ENCODE peak calls at places on chromosomes 6 and 20, in five cellular contexts. D is aorta; P is thoracic aorta; M is CD4-positive, alpha-beta memory T cell; U is uterus. B is an unnamed sample. For H3K27me3 and H3K4me1, the result is how much of the 10 kb centered on the place peaks cover.

GRCh38 chr20:16098890-16099639 is 474.2 kb downstream of the KIF16B start:
- DNase-seq in D (no peak), P (no peak), M (no peak), U (no peak), B (no peak)

GRCh38 chr20:59988141-59988540 is 29.9 kb downstream of the CDH26 start:
- DNase-seq in D (no peak), P (no peak), M (no peak), U (no peak), B (no peak)

GRCh38 chr6:158032354-158032733 is 50.7 kb downstream of the SYNJ2 start:
- DNase-seq in D (peak), P (no peak), M (no peak), U (no peak), B (no peak)

GRCh38 chr6:147204843-147205311 is 660 bp downstream of the STXBP5 start:
- DNase-seq in D (no peak), P (no peak), M (peak), U (no peak), B (no peak)

GRCh38 chr6:23154159-23154558 is 584.8 kb downstream of the HDGFL1 start:
- DNase-seq in D (no peak), P (no peak), M (no peak), U (no peak), B (no peak)

GRCh38 chr20:1822564-1823420 is 72.4 kb upstream of the SIRPA start:
- DNase-seq in D (no peak), P (no peak), M (no peak), U (no peak), B (no peak)

GRCh38 chr6:13292774-13293173 is 35.6 kb downstream of the TBC1D7 start:
- DNase-seq in D (no peak), P (no peak), M (no peak), U (no peak), B (no peak)

GRCh38 chr20:17938889-17939619 is 29.5 kb downstream of the SNX5 start:
- DNase-seq in D (peak), P (no peak), M (peak), U (peak), B (peak)

GRCh38 chr6:30691208-30691872 is 556 bp upstream of the NRM start:
- DNase-seq in D (no peak), P (no peak), M (no peak), U (no peak), B (no peak)

GRCh38 chr6:164216368-164216767 is 801.9 kb downstream of the QKI start:
- DNase-seq in D (no peak), P (no peak), M (no peak), U (no peak), B (no peak)

GRCh38 chr6:111939902-111940301 is 66.7 kb upstream of the FYN start:
- DNase-seq in D (no peak), P (no peak), M (no peak), U (no peak), B (no peak)

GRCh38 chr20:42530855-42531674 is 658.6 kb downstream of the PTPRT start:
- DNase-seq in D (no peak), P (no peak), M (no peak), U (no peak), B (peak)

GRCh38 chr6:79781916-79782315 is 150.8 kb downstream of the SH3BGRL2 start:
- DNase-seq in D (no peak), P (no peak), M (no peak), U (no peak), B (no peak)

GRCh38 chr6:144104898-144105487 is 9.6 kb upstream of the SF3B5 start:
- DNase-seq in D (no peak), P (no peak), M (peak), U (no peak), B (peak)

GRCh38 chr20:25281541-25281991 is 33.7 kb downstream of the PYGB start:
- DNase-seq in D (peak), P (no peak), M (no peak), U (peak), B (peak)

GRCh38 chr20:38651154-38651553 is 49.5 kb downstream of the ARHGAP40 start:
- DNase-seq in D (no peak), P (no peak), M (no peak), U (no peak), B (no peak)

GRCh38 chr6:43962458-43962857 is 164.8 kb downstream of the MRPL14 start:
- DNase-seq in D (no peak), P (no peak), M (no peak), U (no peak), B (no peak)

GRCh38 chr6:108395297-108395696 is 100.4 kb downstream of the AFG1L start:
- DNase-seq in D (no peak), P (no peak), M (no peak), U (no peak), B (no peak)

GRCh38 chr6:13267142-13267621 is 61.2 kb downstream of the TBC1D7 start:
- DNase-seq in D (no peak), P (no peak), M (no peak), U (no peak), B (no peak)

GRCh38 chr6:3022765-3023662 is 23.3 kb downstream of the NQO2 start:
- DNase-seq in D (no peak), P (no peak), M (peak), U (no peak), B (no peak)

DNA sequence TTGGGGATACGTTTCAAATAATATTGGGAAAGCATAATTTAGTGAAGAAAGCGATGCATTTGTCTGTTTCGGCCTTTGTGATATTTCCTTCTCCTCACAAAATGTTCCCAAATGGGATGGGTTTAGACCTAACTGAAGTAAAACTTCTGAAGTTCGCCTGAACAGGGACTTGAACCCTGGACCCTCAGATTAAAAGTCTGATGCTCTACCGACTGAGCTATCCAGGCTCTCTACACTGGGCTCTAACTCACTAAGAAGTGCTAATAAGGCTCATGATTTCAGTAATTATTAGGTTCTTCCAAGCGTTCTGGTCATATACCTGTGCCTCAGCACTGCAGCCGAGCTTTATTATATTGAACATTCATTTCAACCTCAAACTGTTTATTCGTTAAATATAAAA is 118.8 kb upstream of the ZNF184 start:
- DNase-seq in D (no peak), P (no peak), M (no peak), U (no peak), B (no peak)
- H3K27me3 ChIP-seq in D (under half), P (under half), M (under half), U (under half), B (half or more)

GRCh38 chr20:43720007-43720406 is 6.8 kb downstream of the GTSF1L start:
- DNase-seq in D (no peak), P (no peak), M (no peak), U (no peak), B (no peak)
- H3K4me1 ChIP-seq in D (under half), P (under half), M (under half), U (under half), B (under half)

DNA sequence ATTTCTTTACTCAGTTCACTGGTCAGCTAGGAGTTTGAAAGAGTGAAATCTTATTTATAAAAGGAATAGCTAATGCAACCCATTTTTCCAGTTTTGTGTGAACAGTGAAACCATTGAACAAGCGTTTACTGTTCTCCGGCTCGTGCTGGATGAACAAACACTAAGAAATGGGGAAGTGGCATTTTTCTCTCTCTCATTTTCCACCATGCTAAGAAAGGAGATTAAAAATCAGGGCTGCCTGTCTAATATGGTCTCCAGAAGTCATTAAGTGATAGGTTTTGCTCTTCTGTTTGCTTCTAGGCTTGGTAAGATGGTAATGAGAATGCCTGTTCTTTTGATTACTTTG is 785 bp upstream of the SFT2D1 start:
- DNase-seq in D (no peak), P (no peak), M (no peak), U (no peak), B (no peak)
- H3K4me3 ChIP-seq in D (peak), P (peak), M (peak), U (peak), B (no peak)

GRCh38 chr20:34791289-34792020 is 34.0 kb downstream of the NCOA6 start:
- DNase-seq in D (no peak), P (no peak), M (no peak), U (no peak), B (no peak)
- H3K27me3 ChIP-seq in D (under half), P (under half), M (under half), U (under half), B (under half)